ENCODE peak calls at places on chromosomes 12 and 14, in six cellular contexts. U is SK-N-MC; M is activated effector memory CD4-positive, alpha-beta T cell treated with Interleukin-2 at 50 U/mL for 16 hours; A is NCI-H460; L is NCI-H1105; H is right atrium auricular region. D is an unnamed sample.

GRCh38 chr12:42284876-42285275 is 41.0 kb downstream of the ZCRB1 start:
- DNase-seq in U (no peak), M (no peak), A (no peak), H (no peak), L (no peak), D (no peak)

GRCh38 chr12:57138526-57139272 is 8.7 kb downstream of the LRP1-AS start:
- DNase-seq in L (no peak), M (no peak), U (no peak), H (peak), A (no peak), D (no peak)

GRCh38 chr14:32933943-32934890 is 4.5 kb upstream of the NPAS3 start:
- DNase-seq in U (no peak), H (no peak), A (no peak), L (peak), M (no peak), D (peak)

GRCh38 chr12:130391186-130391585 is 53.5 kb downstream of the PIWIL1 start:
- DNase-seq in M (no peak), A (no peak), L (no peak), H (no peak), U (no peak), D (peak)

GRCh38 chr14:41642402-41643195 is 35.9 kb downstream of the LRFN5 start:
- DNase-seq in M (no peak), A (no peak), U (no peak), L (peak), H (no peak), D (peak)

GRCh38 chr12:20865873-20866272 is 55.4 kb downstream of the SLCO1B3 start:
- DNase-seq in H (no peak), L (no peak), A (no peak), M (no peak), U (no peak), D (no peak)

GRCh38 chr12:22477166-22477893 is 67.0 kb downstream of the C2CD5 start:
- DNase-seq in H (no peak), U (no peak), A (no peak), M (no peak), L (no peak), D (no peak)

GRCh38 chr12:92696240-92696639 is 6.5 kb upstream of the PLEKHG7 start:
- DNase-seq in M (no peak), U (no peak), L (no peak), A (no peak), H (peak), D (peak)

GRCh38 chr12:14850929-14851663 is 7.8 kb upstream of the ART4 start:
- DNase-seq in A (no peak), H (no peak), U (no peak), M (no peak), L (no peak), D (no peak)

GRCh38 chr12:96220902-96221301 is 26.7 kb downstream of the ELK3 start:
- DNase-seq in A (no peak), L (no peak), H (peak), M (no peak), U (no peak), D (no peak)

GRCh38 chr14:87967496-87967895 is 25.5 kb downstream of the GALC start:
- DNase-seq in M (no peak), H (no peak), L (no peak), A (no peak), U (no peak), D (no peak)

GRCh38 chr12:42091769-42092168 is 52.9 kb downstream of the GXYLT1 start:
- DNase-seq in M (no peak), L (no peak), U (no peak), H (no peak), A (no peak), D (no peak)

GRCh38 chr12:121508533-121508932 is 72.3 kb downstream of the KDM2B start:
- DNase-seq in L (no peak), H (no peak), A (no peak), U (no peak), M (no peak), D (no peak)

GRCh38 chr12:131894981-131895639 is 688 bp downstream of the ULK1 start:
- DNase-seq in H (no peak), L (no peak), A (no peak), U (no peak), M (no peak), D (no peak)

GRCh38 chr12:1681493-1681807 is 9.4 kb upstream of the ADIPOR2 start:
- DNase-seq in H (no peak), M (no peak), U (no peak), A (no peak), L (no peak), D (no peak)

GRCh38 chr14:23351681-23352505 is 794 bp downstream of the SLC22A17 start:
- DNase-seq in L (peak), A (no peak), M (no peak), U (no peak), H (no peak), D (no peak)

GRCh38 chr12:129483494-129483893 is 420.3 kb downstream of the TMEM132D start:
- DNase-seq in U (no peak), L (no peak), A (no peak), M (no peak), H (no peak), D (no peak)

GRCh38 chr14:54219281-54220121 is 177.3 kb upstream of the CDKN3 start:
- DNase-seq in L (no peak), H (no peak), M (no peak), A (no peak), U (no peak), D (no peak)

GRCh38 chr14:69695664-69696527 is 71.0 kb upstream of the SRSF5 start:
- DNase-seq in U (no peak), M (no peak), L (peak), H (no peak), A (no peak), D (no peak)

GRCh38 chr12:46459111-46459510 is 86.5 kb upstream of the SLC38A2 start:
- DNase-seq in A (no peak), M (no peak), U (no peak), L (no peak), H (no peak), D (no peak)

GRCh38 chr12:18242380-18243089 is 18.8 kb upstream of the PIK3C2G start:
- DNase-seq in H (no peak), U (no peak), A (no peak), M (no peak), L (no peak), D (no peak)

GRCh38 chr14:90986510-90986909 is 73.9 kb downstream of the RPS6KA5 start:
- DNase-seq in M (no peak), A (no peak), U (no peak), H (no peak), L (no peak), D (no peak)

GRCh38 chr12:29614926-29615325 is 117.4 kb upstream of the OVCH1 start:
- DNase-seq in H (no peak), L (no peak), U (no peak), M (no peak), A (no peak), D (no peak)

GRCh38 chr12:726281-727140 is 25.9 kb upstream of the WNK1 start:
- DNase-seq in A (peak), L (no peak), H (no peak), U (no peak), M (no peak), D (no peak)

GRCh38 chr12:96303656-96304055 is 96.6 kb downstream of the CDK17 start:
- DNase-seq in M (no peak), H (no peak), A (no peak), U (no peak), L (no peak), D (no peak)